ENCODE peak calls at places on chromosomes 7 and 10, in eight cellular contexts. One of them, this sample, is unnamed.

GRCh38 chr7:44058759-44059218 is 6.6 kb downstream of the PGAM2 start:
- DNase-seq in GM12878: no peak
- DNase-seq in transverse colon: no peak
- DNase-seq in A549: no peak
- DNase-seq in suprapubic skin: peak; percentile 16
- DNase-seq in tibial nerve: no peak
- DNase-seq in stomach: no peak
- DNase-seq in HepG2: no peak
- DNase-seq in this sample: peak; percentile 7

GRCh38 chr10:131757285-131758058 is 143.3 kb upstream of the PPP2R2D start:
- DNase-seq in A549: no peak
- DNase-seq in GM12878: no peak
- DNase-seq in transverse colon: no peak
- DNase-seq in stomach: no peak
- DNase-seq in tibial nerve: no peak
- DNase-seq in suprapubic skin: no peak
- DNase-seq in HepG2: peak; percentile 24
- DNase-seq in this sample: no peak

GRCh38 chr7:26990268-26990667 is 105.5 kb downstream of the HOXA1 start:
- DNase-seq in A549: no peak
- DNase-seq in GM12878: no peak
- DNase-seq in tibial nerve: peak; percentile 14
- DNase-seq in stomach: no peak
- DNase-seq in HepG2: no peak
- DNase-seq in transverse colon: no peak
- DNase-seq in suprapubic skin: no peak
- DNase-seq in this sample: no peak

GRCh38 chr10:124388823-124389612 is 29.7 kb downstream of the OAT start:
- DNase-seq in transverse colon: peak; percentile 94
- DNase-seq in stomach: peak; percentile 95
- DNase-seq in HepG2: peak; percentile 65
- DNase-seq in GM12878: peak; percentile 40
- DNase-seq in A549: peak; percentile 78
- DNase-seq in suprapubic skin: peak; percentile 93
- DNase-seq in tibial nerve: peak; percentile 72
- DNase-seq in this sample: peak; percentile 90

GRCh38 chr7:8491106-8491505 is 57.7 kb downstream of the NXPH1 start:
- DNase-seq in GM12878: no peak
- DNase-seq in A549: no peak
- DNase-seq in stomach: no peak
- DNase-seq in tibial nerve: no peak
- DNase-seq in transverse colon: no peak
- DNase-seq in HepG2: no peak
- DNase-seq in suprapubic skin: no peak
- DNase-seq in this sample: no peak

GRCh38 chr10:42898037-42898960 is 115.7 kb downstream of the BMS1 start:
- DNase-seq in A549: no peak
- DNase-seq in stomach: no peak
- DNase-seq in transverse colon: no peak
- DNase-seq in tibial nerve: no peak
- DNase-seq in suprapubic skin: no peak
- DNase-seq in HepG2: no peak
- DNase-seq in GM12878: no peak
- DNase-seq in this sample: no peak

GRCh38 chr10:47297796-47298540 is 2.0 kb upstream of the GDF10 start:
- DNase-seq in transverse colon: no peak
- DNase-seq in A549: no peak
- DNase-seq in suprapubic skin: no peak
- DNase-seq in tibial nerve: peak; percentile 36
- DNase-seq in GM12878: no peak
- DNase-seq in stomach: no peak
- DNase-seq in HepG2: no peak
- DNase-seq in this sample: no peak

GRCh38 chr7:2009541-2010001 is 223.2 kb downstream of the MAD1L1 start:
- DNase-seq in suprapubic skin: peak; percentile 65
- DNase-seq in HepG2: no peak
- DNase-seq in transverse colon: no peak
- DNase-seq in stomach: no peak
- DNase-seq in A549: no peak
- DNase-seq in GM12878: no peak
- DNase-seq in tibial nerve: no peak
- DNase-seq in this sample: peak; percentile 38

GRCh38 chr10:12600652-12601051 is 251.3 kb downstream of the CAMK1D start:
- DNase-seq in tibial nerve: no peak
- DNase-seq in suprapubic skin: no peak
- DNase-seq in A549: no peak
- DNase-seq in HepG2: no peak
- DNase-seq in GM12878: no peak
- DNase-seq in transverse colon: no peak
- DNase-seq in stomach: no peak
- DNase-seq in this sample: no peak

GRCh38 chr7:152202056-152202455 is 176.6 kb downstream of the GALNT11 start:
- DNase-seq in transverse colon: no peak
- DNase-seq in stomach: no peak
- DNase-seq in GM12878: no peak
- DNase-seq in A549: no peak
- DNase-seq in suprapubic skin: no peak
- DNase-seq in HepG2: no peak
- DNase-seq in tibial nerve: no peak
- DNase-seq in this sample: no peak

GRCh38 chr7:23938937-23939552 is 229.0 kb downstream of the STK31 start:
- DNase-seq in stomach: peak; percentile 56
- DNase-seq in transverse colon: peak; percentile 38
- DNase-seq in tibial nerve: no peak
- DNase-seq in A549: peak; percentile 53
- DNase-seq in suprapubic skin: no peak
- DNase-seq in GM12878: no peak
- DNase-seq in HepG2: peak; percentile 33
- DNase-seq in this sample: no peak

GRCh38 chr10:20990604-20991003 is 93.5 kb upstream of the NEBL start:
- DNase-seq in A549: no peak
- DNase-seq in suprapubic skin: no peak
- DNase-seq in transverse colon: no peak
- DNase-seq in stomach: no peak
- DNase-seq in HepG2: no peak
- DNase-seq in tibial nerve: no peak
- DNase-seq in GM12878: no peak
- DNase-seq in this sample: no peak

GRCh38 chr10:79052311-79053080 is 16.3 kb upstream of the ZMIZ1 start:
- DNase-seq in transverse colon: no peak
- DNase-seq in HepG2: peak; percentile 52
- DNase-seq in stomach: peak; percentile 47
- DNase-seq in tibial nerve: no peak
- DNase-seq in GM12878: no peak
- DNase-seq in suprapubic skin: peak; percentile 72
- DNase-seq in A549: peak; percentile 36
- DNase-seq in this sample: no peak

GRCh38 chr7:105298004-105298403 is 90.7 kb downstream of the SRPK2 start:
- DNase-seq in tibial nerve: no peak
- DNase-seq in A549: no peak
- DNase-seq in suprapubic skin: no peak
- DNase-seq in stomach: no peak
- DNase-seq in transverse colon: no peak
- DNase-seq in HepG2: no peak
- DNase-seq in GM12878: no peak
- DNase-seq in this sample: no peak

GRCh38 chr7:105295626-105296352 is 92.9 kb downstream of the SRPK2 start:
- DNase-seq in suprapubic skin: no peak
- DNase-seq in tibial nerve: no peak
- DNase-seq in A549: no peak
- DNase-seq in transverse colon: no peak
- DNase-seq in GM12878: no peak
- DNase-seq in stomach: no peak
- DNase-seq in HepG2: no peak
- DNase-seq in this sample: no peak

GRCh38 chr7:105297309-105297708 is 91.4 kb downstream of the SRPK2 start:
- DNase-seq in HepG2: no peak
- DNase-seq in tibial nerve: no peak
- DNase-seq in transverse colon: no peak
- DNase-seq in stomach: no peak
- DNase-seq in suprapubic skin: no peak
- DNase-seq in GM12878: no peak
- DNase-seq in A549: no peak
- DNase-seq in this sample: no peak

GRCh38 chr7:105296491-105296890 is 92.2 kb downstream of the SRPK2 start:
- DNase-seq in transverse colon: no peak
- DNase-seq in GM12878: no peak
- DNase-seq in HepG2: no peak
- DNase-seq in stomach: no peak
- DNase-seq in suprapubic skin: no peak
- DNase-seq in tibial nerve: no peak
- DNase-seq in A549: no peak
- DNase-seq in this sample: no peak

DNA sequence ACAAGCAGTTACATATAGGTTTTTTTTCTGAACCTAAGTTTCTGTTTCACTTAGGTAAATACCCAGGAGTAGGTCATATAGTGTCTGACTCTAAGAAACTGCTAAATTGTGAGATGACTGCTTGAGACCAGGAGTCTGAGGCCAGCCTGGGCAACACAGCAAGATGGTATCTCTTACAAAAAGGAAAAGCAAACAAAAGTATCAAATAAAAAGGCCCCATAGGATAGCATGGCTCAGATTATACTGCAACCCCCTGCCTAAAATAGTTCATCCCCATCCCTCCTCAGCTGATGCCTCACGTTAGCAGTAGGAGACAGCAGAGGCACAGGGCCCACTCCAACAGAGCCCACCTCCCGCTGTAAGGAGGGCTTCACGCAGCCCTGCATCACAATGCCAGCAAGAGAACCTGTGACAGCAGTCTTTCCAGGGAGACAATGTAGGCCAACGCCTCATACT is 90.3 kb downstream of the SRPK2 start:
- DNase-seq in A549: no peak
- DNase-seq in stomach: no peak
- DNase-seq in HepG2: no peak
- DNase-seq in suprapubic skin: no peak
- DNase-seq in transverse colon: no peak
- DNase-seq in GM12878: no peak
- DNase-seq in tibial nerve: no peak
- DNase-seq in this sample: no peak
- TF ChIP-seq EP300 in A549: no peak
- TF ChIP-seq EP300 in stomach: no peak
- TF ChIP-seq EP300 in HepG2: no peak
- TF ChIP-seq EP300 in suprapubic skin: no peak
- TF ChIP-seq EP300 in transverse colon: no peak
- TF ChIP-seq EP300 in GM12878: no peak
- TF ChIP-seq EP300 in tibial nerve: no peak
- TF ChIP-seq EP300 in this sample: no peak

GRCh38 chr10:97034958-97035769 is 150.6 kb downstream of the SLIT1 start:
- DNase-seq in HepG2: no peak
- DNase-seq in stomach: no peak
- DNase-seq in tibial nerve: no peak
- DNase-seq in GM12878: no peak
- DNase-seq in suprapubic skin: no peak
- DNase-seq in transverse colon: no peak
- DNase-seq in A549: no peak
- DNase-seq in this sample: no peak
- TF ChIP-seq EP300 in HepG2: no peak
- TF ChIP-seq EP300 in stomach: no peak
- TF ChIP-seq EP300 in tibial nerve: no peak
- TF ChIP-seq EP300 in GM12878: no peak
- TF ChIP-seq EP300 in suprapubic skin: no peak
- TF ChIP-seq EP300 in transverse colon: no peak
- TF ChIP-seq EP300 in A549: no peak
- TF ChIP-seq EP300 in this sample: no peak

GRCh38 chr7:48182736-48183369 is 11.6 kb downstream of the ABCA13 start:
- DNase-seq in tibial nerve: no peak
- DNase-seq in suprapubic skin: no peak
- DNase-seq in stomach: no peak
- DNase-seq in HepG2: no peak
- DNase-seq in GM12878: no peak
- DNase-seq in transverse colon: no peak
- DNase-seq in A549: no peak
- DNase-seq in this sample: no peak
- TF ChIP-seq EP300 in tibial nerve: no peak
- TF ChIP-seq EP300 in suprapubic skin: no peak
- TF ChIP-seq EP300 in stomach: no peak
- TF ChIP-seq EP300 in HepG2: no peak
- TF ChIP-seq EP300 in GM12878: no peak
- TF ChIP-seq EP300 in transverse colon: no peak
- TF ChIP-seq EP300 in A549: no peak
- TF ChIP-seq EP300 in this sample: no peak

GRCh38 chr7:5594616-5595544 is 171.2 kb upstream of the TNRC18 start:
- DNase-seq in transverse colon: no peak
- DNase-seq in stomach: no peak
- DNase-seq in A549: peak; percentile 57
- DNase-seq in suprapubic skin: no peak
- DNase-seq in tibial nerve: no peak
- DNase-seq in HepG2: no peak
- DNase-seq in GM12878: no peak
- DNase-seq in this sample: peak; percentile 73

GRCh38 chr7:5597772-5598171 is 174.1 kb upstream of the TNRC18 start:
- DNase-seq in GM12878: no peak
- DNase-seq in A549: no peak
- DNase-seq in HepG2: no peak
- DNase-seq in stomach: no peak
- DNase-seq in tibial nerve: no peak
- DNase-seq in transverse colon: no peak
- DNase-seq in suprapubic skin: no peak
- DNase-seq in this sample: peak; percentile 69

GRCh38 chr7:5596046-5596895 is 172.6 kb upstream of the TNRC18 start:
- DNase-seq in suprapubic skin: peak; percentile 93
- DNase-seq in GM12878: no peak
- DNase-seq in transverse colon: peak; percentile 67
- DNase-seq in tibial nerve: peak; percentile 73
- DNase-seq in stomach: peak; percentile 36
- DNase-seq in HepG2: no peak
- DNase-seq in A549: peak; percentile 91
- DNase-seq in this sample: peak; percentile 91

GRCh38 chr7:5596896-5597246 is 173.2 kb upstream of the TNRC18 start:
- DNase-seq in suprapubic skin: no peak
- DNase-seq in transverse colon: no peak
- DNase-seq in stomach: no peak
- DNase-seq in HepG2: no peak
- DNase-seq in GM12878: no peak
- DNase-seq in tibial nerve: no peak
- DNase-seq in A549: no peak
- DNase-seq in this sample: no peak

GRCh38 chr7:5595545-5596045 is 172.0 kb upstream of the TNRC18 start:
- DNase-seq in HepG2: no peak
- DNase-seq in tibial nerve: no peak
- DNase-seq in stomach: no peak
- DNase-seq in A549: peak; percentile 54
- DNase-seq in GM12878: no peak
- DNase-seq in suprapubic skin: no peak
- DNase-seq in transverse colon: no peak
- DNase-seq in this sample: no peak
- TF ChIP-seq EP300 in HepG2: no peak
- TF ChIP-seq EP300 in tibial nerve: no peak
- TF ChIP-seq EP300 in stomach: no peak
- TF ChIP-seq EP300 in A549: no peak
- TF ChIP-seq EP300 in GM12878: no peak
- TF ChIP-seq EP300 in suprapubic skin: no peak
- TF ChIP-seq EP300 in transverse colon: no peak
- TF ChIP-seq EP300 in this sample: no peak

GRCh38 chr7:90178592-90179279 is 24.5 kb downstream of the STEAP1 start:
- DNase-seq in suprapubic skin: no peak
- DNase-seq in HepG2: peak; percentile 41
- DNase-seq in tibial nerve: no peak
- DNase-seq in GM12878: peak; percentile 65
- DNase-seq in stomach: no peak
- DNase-seq in transverse colon: no peak
- DNase-seq in A549: peak; percentile 60
- DNase-seq in this sample: no peak
- TF ChIP-seq EP300 in suprapubic skin: no peak
- TF ChIP-seq EP300 in HepG2: no peak
- TF ChIP-seq EP300 in tibial nerve: no peak
- TF ChIP-seq EP300 in GM12878: peak; percentile 80
- TF ChIP-seq EP300 in stomach: no peak
- TF ChIP-seq EP300 in transverse colon: no peak
- TF ChIP-seq EP300 in A549: no peak
- TF ChIP-seq EP300 in this sample: no peak

GRCh38 chr10:51733061-51733460 is 33.7 kb upstream of the CSTF2T start:
- DNase-seq in suprapubic skin: no peak
- DNase-seq in transverse colon: no peak
- DNase-seq in HepG2: no peak
- DNase-seq in A549: no peak
- DNase-seq in tibial nerve: no peak
- DNase-seq in stomach: no peak
- DNase-seq in GM12878: no peak
- DNase-seq in this sample: no peak
- TF ChIP-seq EP300 in suprapubic skin: no peak
- TF ChIP-seq EP300 in transverse colon: no peak
- TF ChIP-seq EP300 in HepG2: no peak
- TF ChIP-seq EP300 in A549: no peak
- TF ChIP-seq EP300 in tibial nerve: no peak
- TF ChIP-seq EP300 in stomach: no peak
- TF ChIP-seq EP300 in GM12878: no peak
- TF ChIP-seq EP300 in this sample: no peak